ENCODE peak calls at places on chromosome 10, in six cellular contexts. A, S, L, U, F and Z are unnamed samples.

GRCh38 chr10:77732213-77733003 is 94.8 kb upstream of the KCNMA1 start:
- DNase-seq in A (no peak), S (no peak), L (no peak), U (no peak), F (no peak), Z (no peak)

GRCh38 chr10:70582793-70583700 is 19.5 kb downstream of the PRF1 start:
- DNase-seq in A (no peak), S (no peak), L (no peak), U (no peak), F (no peak), Z (no peak)

GRCh38 chr10:127999291-127999690 is 92.4 kb downstream of the PTPRE start:
- DNase-seq in A (no peak), S (no peak), L (no peak), U (no peak), F (no peak), Z (no peak)

GRCh38 chr10:70518695-70519094 is 40.1 kb downstream of the PALD1 start:
- DNase-seq in A (no peak), S (no peak), L (no peak), U (no peak), F (no peak), Z (no peak)

GRCh38 chr10:71004176-71004575 is 115.8 kb upstream of the PCBD1 start:
- DNase-seq in A (no peak), S (no peak), L (no peak), U (no peak), F (no peak), Z (no peak)

GRCh38 chr10:116715396-116715795 is 27.0 kb downstream of the HSPA12A start:
- DNase-seq in A (no peak), S (no peak), L (no peak), U (no peak), F (no peak), Z (no peak)

GRCh38 chr10:4710858-4711257 is 115.1 kb upstream of the AKR1E2 start:
- DNase-seq in A (no peak), S (no peak), L (no peak), U (no peak), F (no peak), Z (no peak)

GRCh38 chr10:72061491-72061890 is 26.9 kb downstream of the SPOCK2 start:
- DNase-seq in A (no peak), S (peak), L (no peak), U (no peak), F (no peak), Z (no peak)

GRCh38 chr10:32461203-32461602 is 15.3 kb downstream of the CCDC7 start:
- DNase-seq in A (no peak), S (no peak), L (no peak), U (no peak), F (no peak), Z (no peak)

GRCh38 chr10:106134326-106135000 is 1030.0 kb downstream of the SORCS1 start:
- DNase-seq in A (no peak), S (no peak), L (no peak), U (no peak), F (no peak), Z (no peak)

GRCh38 chr10:110067960-110068770 is 60.4 kb downstream of the ADD3 start:
- DNase-seq in A (no peak), S (peak), L (no peak), U (no peak), F (no peak), Z (peak)

GRCh38 chr10:114195079-114195478 is 15.9 kb downstream of the TDRD1 start:
- DNase-seq in A (no peak), S (no peak), L (no peak), U (no peak), F (no peak), Z (no peak)

GRCh38 chr10:98323221-98324164 is 55.5 kb upstream of the LOXL4 start:
- DNase-seq in A (no peak), S (no peak), L (peak), U (no peak), F (peak), Z (peak)

GRCh38 chr10:28909875-28910274 is 232.6 kb downstream of the BAMBI start:
- DNase-seq in A (no peak), S (no peak), L (no peak), U (no peak), F (no peak), Z (no peak)

GRCh38 chr10:78209987-78210386 is 176.3 kb downstream of the RPS24 start:
- DNase-seq in A (no peak), S (peak), L (no peak), U (no peak), F (no peak), Z (no peak)

GRCh38 chr10:80462986-80463741 is 9.1 kb downstream of the TSPAN14 start:
- DNase-seq in A (peak), S (no peak), L (no peak), U (no peak), F (no peak), Z (no peak)

GRCh38 chr10:115118346-115118745 is 25.2 kb downstream of the ATRNL1 start:
- DNase-seq in A (no peak), S (peak), L (no peak), U (no peak), F (no peak), Z (no peak)

GRCh38 chr10:72255977-72256729 is 17.6 kb upstream of the DDIT4 start:
- DNase-seq in A (no peak), S (no peak), L (no peak), U (no peak), F (no peak), Z (no peak)

GRCh38 chr10:131049051-131049450 is 262.5 kb downstream of the TCERG1L start:
- DNase-seq in A (no peak), S (peak), L (no peak), U (no peak), F (no peak), Z (no peak)

GRCh38 chr10:132431537-132432175 is 34.7 kb downstream of the PWWP2B start:
- DNase-seq in A (no peak), S (no peak), L (no peak), U (no peak), F (no peak), Z (no peak)

GRCh38 chr10:132429281-132430230 is 32.6 kb downstream of the PWWP2B start:
- DNase-seq in A (no peak), S (no peak), L (peak), U (no peak), F (no peak), Z (no peak)

GRCh38 chr10:132432176-132432540 is 35.2 kb downstream of the PWWP2B start:
- DNase-seq in A (no peak), S (no peak), L (no peak), U (no peak), F (no peak), Z (no peak)

GRCh38 chr10:132430231-132430743 is 33.3 kb downstream of the PWWP2B start:
- DNase-seq in A (no peak), S (no peak), L (no peak), U (no peak), F (no peak), Z (no peak)

DNA sequence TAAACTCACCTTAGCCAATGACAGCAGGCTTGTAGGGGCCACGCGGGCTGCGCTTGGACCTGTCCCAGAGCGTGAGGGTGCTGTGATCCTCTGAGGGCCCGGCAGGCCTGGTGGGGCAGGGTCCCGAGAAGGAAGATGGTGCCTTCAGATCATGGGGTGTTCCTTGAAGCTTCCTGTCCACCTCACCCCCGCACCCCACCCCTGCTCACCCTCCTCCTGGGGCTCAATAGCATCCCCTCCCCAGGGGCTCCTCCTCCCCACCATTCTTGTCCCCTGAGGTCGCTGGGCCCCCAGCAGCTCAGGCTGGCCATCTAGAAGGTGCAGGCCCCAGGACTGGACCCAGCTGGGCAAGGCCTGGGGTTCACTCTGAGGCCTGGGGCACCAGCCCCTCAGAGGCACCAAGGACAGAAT is 33.9 kb downstream of the PWWP2B start:
- DNase-seq in A (no peak), S (no peak), L (no peak), U (no peak), F (no peak), Z (no peak)
- TF ChIP-seq POLR2AphosphoS5 in A (no peak), S (no peak), L (no peak), U (no peak), F (no peak), Z (no peak)

GRCh38 chr10:86673827-86674581 is 5.7 kb downstream of the LDB3 start:
- DNase-seq in A (no peak), S (no peak), L (no peak), U (no peak), F (no peak), Z (no peak)
- H3K4me3 ChIP-seq in A (no peak), S (no peak), L (no peak), U (no peak), F (no peak), Z (no peak)

DNA sequence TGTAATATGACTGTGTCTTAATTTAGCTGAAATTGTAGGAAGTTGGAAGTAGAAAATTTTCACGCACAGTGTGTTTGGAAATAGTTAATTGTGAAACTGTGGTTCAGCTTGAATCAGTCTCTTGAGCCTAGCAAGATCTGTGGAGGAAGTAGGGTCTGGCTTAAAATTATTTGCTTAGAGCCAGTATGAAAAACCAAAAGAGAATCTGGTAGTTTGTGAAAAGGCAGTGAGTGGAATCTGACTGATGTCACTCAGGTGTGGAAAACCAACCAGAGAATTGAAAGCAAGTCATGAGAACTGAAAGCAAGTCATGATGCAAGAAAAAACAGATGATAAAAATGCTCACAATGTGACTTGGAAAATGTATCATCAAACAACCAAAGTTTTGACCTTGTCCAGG is 11.5 kb downstream of the LIPJ start:
- DNase-seq in A (no peak), S (no peak), L (no peak), U (no peak), F (no peak), Z (peak)
- H3K27ac ChIP-seq in A (no peak), S (no peak), L (no peak), U (no peak), F (no peak), Z (peak)

GRCh38 chr10:58796834-58797233 is 284.2 kb downstream of the BICC1 start:
- DNase-seq in A (no peak), S (no peak), L (no peak), U (no peak), F (no peak), Z (no peak)
- TF ChIP-seq POLR2AphosphoS5 in A (no peak), S (no peak), L (no peak), U (no peak), F (no peak), Z (no peak)

DNA sequence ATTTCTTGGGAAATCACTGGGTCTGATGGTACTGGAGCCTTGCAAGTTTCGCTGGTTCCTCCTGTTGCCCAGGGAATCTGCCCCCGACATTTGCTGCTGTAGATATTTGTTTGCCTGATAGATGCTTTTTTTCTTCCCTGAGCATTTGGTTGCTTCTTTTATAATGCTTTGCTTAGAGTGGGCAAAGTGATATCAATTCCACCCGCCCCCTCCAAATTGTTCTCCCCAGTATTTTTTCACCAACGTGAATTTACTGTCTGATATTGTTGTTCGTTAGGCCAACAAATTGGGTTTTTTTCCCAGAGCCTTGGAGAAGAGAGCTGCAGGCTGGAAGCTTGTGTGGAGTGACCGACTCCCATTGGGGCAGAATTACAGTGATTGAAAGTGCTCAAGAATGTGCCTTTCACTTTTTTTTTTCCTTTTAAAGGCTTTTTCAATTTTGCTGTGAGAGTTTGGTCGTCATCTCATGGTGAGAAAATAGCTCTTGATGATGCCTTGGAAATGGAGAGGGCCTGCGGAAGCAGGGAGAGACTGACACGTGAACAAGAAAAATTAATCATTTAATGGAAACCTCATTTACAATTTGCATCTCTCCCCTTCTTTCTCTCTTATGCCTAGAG is 2.5 kb downstream of the GRK5 start:
- DNase-seq in A (no peak), S (no peak), L (no peak), U (no peak), F (no peak), Z (no peak)
- H3K4me3 ChIP-seq in A (peak), S (peak), L (peak), U (no peak), F (peak), Z (no peak)

DNA sequence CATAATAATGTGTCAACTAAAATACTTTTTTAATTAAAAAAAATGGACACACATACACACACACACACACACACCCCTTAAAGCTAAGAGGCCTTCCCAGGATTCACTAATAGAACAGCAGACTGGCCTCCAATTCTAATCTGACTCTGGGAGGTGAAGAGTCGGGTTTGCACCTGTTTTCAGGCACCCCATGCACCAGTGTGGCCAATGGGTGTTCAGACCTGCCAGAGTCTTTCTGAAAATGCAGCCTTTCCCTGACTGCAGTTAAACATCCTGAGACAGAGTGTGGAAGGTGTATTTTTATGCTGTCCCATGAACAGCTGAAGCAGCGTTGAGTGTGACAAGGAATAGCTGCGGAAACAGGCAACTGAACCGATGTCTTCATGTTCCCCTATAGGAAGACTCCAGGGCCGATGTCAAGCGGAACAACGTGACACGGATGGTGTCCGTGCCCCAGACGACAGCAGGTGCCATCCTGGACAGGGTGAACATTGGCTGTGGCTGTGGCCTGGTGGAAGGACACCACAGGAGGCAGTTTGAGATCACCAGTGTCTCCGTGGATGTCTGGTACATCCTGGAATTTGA is 74.6 kb upstream of the LYZL2 start:
- DNase-seq in A (no peak), S (no peak), L (no peak), U (no peak), F (no peak), Z (no peak)
- H3K27ac ChIP-seq in A (no peak), S (no peak), L (peak), U (no peak), F (no peak), Z (no peak)

GRCh38 chr10:18400911-18401260 is 250.5 kb downstream of the NSUN6 start:
- DNase-seq in A (no peak), S (peak), L (peak), U (no peak), F (no peak), Z (no peak)
- TF ChIP-seq POLR2AphosphoS5 in A (no peak), S (no peak), L (no peak), U (no peak), F (no peak), Z (no peak)